ENCODE peak calls at places on chromosomes 1 and 21, in seven cellular contexts. O is endothelial cell, C is progenitor cell of endocrine pancreas, G is mucosa of descending colon, P is A549, L is GM13976, B is fibroblast of mammary gland. Y is an unnamed sample.

GRCh38 chr1:23178931-23179330 is 10.3 kb upstream of the LUZP1 start:
- DNase-seq in O (peak), C (no peak), G (no peak), P (peak), L (no peak), B (peak), Y (no peak)

GRCh38 chr1:85611856-85612255 is 31.3 kb downstream of the CCN1 start:
- DNase-seq in O (no peak), C (no peak), G (peak), P (peak), L (no peak), B (peak), Y (no peak)

GRCh38 chr1:222171005-222171404 is 376.9 kb downstream of the HHIPL2 start:
- DNase-seq in O (no peak), C (no peak), G (peak), P (peak), L (peak), B (peak), Y (no peak)

GRCh38 chr1:41274827-41275519 is 32.9 kb upstream of the SCMH1 start:
- DNase-seq in O (no peak), C (no peak), G (peak), P (no peak), L (no peak), B (peak), Y (no peak)

GRCh38 chr1:158121604-158122254 is 59.0 kb upstream of the CD1D start:
- DNase-seq in O (peak), C (peak), G (peak), P (peak), L (peak), B (peak), Y (no peak)

GRCh38 chr1:117605164-117605810 is 561 bp upstream of the TENT5C start:
- DNase-seq in O (no peak), C (no peak), G (peak), P (no peak), L (no peak), B (no peak), Y (no peak)

GRCh38 chr1:29317063-29317915 is 81.0 kb downstream of the PTPRU start:
- DNase-seq in O (no peak), C (no peak), G (no peak), P (no peak), L (no peak), B (no peak), Y (no peak)

GRCh38 chr21:45579383-45580180 is 37.3 kb upstream of the SLC19A1 start:
- DNase-seq in O (no peak), C (no peak), G (no peak), P (no peak), L (peak), B (no peak), Y (peak)

GRCh38 chr1:35777109-35777508 is 7.3 kb upstream of the CLSPN start:
- DNase-seq in O (no peak), C (no peak), G (no peak), P (no peak), L (no peak), B (no peak), Y (no peak)

GRCh38 chr1:210072129-210072528 is 134.1 kb downstream of the SYT14 start:
- DNase-seq in O (no peak), C (no peak), G (no peak), P (no peak), L (no peak), B (peak), Y (no peak)

GRCh38 chr1:201719812-201720521 is 109.0 kb upstream of the IPO9 start:
- DNase-seq in O (no peak), C (no peak), G (peak), P (no peak), L (no peak), B (peak), Y (no peak)

GRCh38 chr1:19336543-19336942 is 24.4 kb downstream of the SLC66A1 start:
- DNase-seq in O (no peak), C (no peak), G (no peak), P (no peak), L (no peak), B (peak), Y (no peak)

GRCh38 chr1:205321109-205321958 is at the start of gene NUAK2:
- DNase-seq in O (peak), C (peak), G (peak), P (peak), L (peak), B (peak), Y (peak)
- TF ChIP-seq CTCF in O (no peak), C (peak), G (no peak), P (no peak), L (peak), B (no peak), Y (no peak)

DNA sequence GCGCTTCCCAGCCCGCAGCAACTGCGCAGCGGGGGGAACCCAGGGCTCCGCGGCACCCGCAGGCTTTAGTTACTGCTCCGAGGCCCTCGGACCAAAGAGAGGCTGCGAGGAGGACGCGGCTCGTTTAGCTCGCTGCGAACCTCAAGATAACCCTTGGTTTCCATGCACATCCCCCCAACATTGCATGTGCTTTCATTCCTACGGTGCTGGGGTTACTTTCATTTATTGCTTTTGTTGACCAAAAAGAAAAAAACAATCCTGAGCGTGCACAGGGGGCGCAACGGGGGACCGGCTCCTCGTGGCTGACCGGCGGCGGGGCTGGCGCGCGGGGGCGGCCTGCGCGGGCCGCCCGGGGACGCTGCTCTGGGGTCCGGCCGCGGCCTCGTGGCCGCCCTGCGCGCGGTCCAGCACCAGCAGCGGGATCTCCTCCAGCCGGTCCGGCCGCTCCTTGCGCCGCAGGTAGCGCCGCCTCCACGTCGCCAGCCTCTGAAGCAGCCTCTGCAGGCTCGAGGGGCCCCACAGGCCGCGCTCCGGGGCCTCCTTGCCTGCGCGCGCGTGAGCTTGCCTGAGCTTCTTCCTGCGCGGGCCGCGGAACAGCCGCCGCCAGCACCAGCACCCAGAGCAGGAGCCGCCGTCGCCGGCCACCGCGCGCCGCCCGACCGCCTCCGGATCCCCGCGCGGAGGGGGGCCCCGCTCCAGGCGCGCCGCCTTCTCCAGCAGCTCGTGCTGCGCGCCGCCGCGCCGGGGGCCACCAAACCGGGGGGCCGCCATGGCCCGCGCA is 77.4 kb downstream of the DESI2 start:
- DNase-seq in O (peak), C (peak), G (peak), P (peak), L (peak), B (peak), Y (no peak)
- TF ChIP-seq CTCF in O (no peak), C (peak), G (no peak), P (no peak), L (no peak), B (no peak), Y (no peak)

GRCh38 chr1:234114648-234115307 is 210.3 kb downstream of the SLC35F3 start:
- DNase-seq in O (peak), C (no peak), G (peak), P (peak), L (peak), B (peak), Y (no peak)

GRCh38 chr1:234107416-234108021 is 203.0 kb downstream of the SLC35F3 start:
- DNase-seq in O (no peak), C (no peak), G (no peak), P (peak), L (no peak), B (no peak), Y (no peak)

GRCh38 chr1:234108921-234109320 is 204.4 kb downstream of the SLC35F3 start:
- DNase-seq in O (no peak), C (no peak), G (no peak), P (peak), L (no peak), B (no peak), Y (no peak)

GRCh38 chr1:234109840-234110239 is 205.4 kb downstream of the SLC35F3 start:
- DNase-seq in O (no peak), C (no peak), G (no peak), P (no peak), L (no peak), B (no peak), Y (no peak)

DNA sequence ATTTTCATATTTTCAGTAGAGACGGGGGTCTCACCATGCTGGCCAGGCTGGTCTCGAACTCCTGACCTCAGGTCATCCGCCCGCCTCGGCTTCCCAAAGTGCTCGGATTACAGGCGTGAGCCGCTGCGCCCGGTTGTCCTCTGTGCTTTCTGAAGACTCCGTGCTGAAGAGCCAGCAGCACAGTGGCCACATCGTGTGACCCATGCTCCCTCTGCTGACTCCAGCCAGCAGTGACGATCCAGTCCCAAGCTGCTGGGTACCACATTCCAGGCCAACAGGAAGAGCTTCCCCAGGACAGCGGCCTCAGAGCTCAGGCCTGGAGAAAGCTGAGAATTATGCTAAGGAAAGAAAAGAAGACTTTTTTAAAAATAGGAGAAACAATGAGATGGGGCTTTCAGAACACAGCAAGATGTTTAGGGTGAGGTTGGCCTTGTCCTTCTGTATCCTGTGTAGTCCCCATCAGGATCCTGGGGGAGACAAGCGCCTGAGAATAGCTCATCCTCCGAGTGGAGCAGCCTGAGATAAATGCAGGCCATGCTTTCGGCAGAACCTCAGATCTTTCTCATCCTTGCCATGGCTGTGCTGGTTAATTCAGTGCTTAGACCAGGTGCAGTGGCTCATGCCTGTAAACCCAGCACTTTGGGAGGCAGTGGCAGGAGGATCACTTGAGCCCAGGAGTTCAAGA is 207.1 kb downstream of the SLC35F3 start:
- DNase-seq in O (peak), C (peak), G (no peak), P (peak), L (no peak), B (no peak), Y (no peak)
- TF ChIP-seq CTCF in O (no peak), C (peak), G (no peak), P (peak), L (no peak), B (no peak), Y (no peak)

DNA sequence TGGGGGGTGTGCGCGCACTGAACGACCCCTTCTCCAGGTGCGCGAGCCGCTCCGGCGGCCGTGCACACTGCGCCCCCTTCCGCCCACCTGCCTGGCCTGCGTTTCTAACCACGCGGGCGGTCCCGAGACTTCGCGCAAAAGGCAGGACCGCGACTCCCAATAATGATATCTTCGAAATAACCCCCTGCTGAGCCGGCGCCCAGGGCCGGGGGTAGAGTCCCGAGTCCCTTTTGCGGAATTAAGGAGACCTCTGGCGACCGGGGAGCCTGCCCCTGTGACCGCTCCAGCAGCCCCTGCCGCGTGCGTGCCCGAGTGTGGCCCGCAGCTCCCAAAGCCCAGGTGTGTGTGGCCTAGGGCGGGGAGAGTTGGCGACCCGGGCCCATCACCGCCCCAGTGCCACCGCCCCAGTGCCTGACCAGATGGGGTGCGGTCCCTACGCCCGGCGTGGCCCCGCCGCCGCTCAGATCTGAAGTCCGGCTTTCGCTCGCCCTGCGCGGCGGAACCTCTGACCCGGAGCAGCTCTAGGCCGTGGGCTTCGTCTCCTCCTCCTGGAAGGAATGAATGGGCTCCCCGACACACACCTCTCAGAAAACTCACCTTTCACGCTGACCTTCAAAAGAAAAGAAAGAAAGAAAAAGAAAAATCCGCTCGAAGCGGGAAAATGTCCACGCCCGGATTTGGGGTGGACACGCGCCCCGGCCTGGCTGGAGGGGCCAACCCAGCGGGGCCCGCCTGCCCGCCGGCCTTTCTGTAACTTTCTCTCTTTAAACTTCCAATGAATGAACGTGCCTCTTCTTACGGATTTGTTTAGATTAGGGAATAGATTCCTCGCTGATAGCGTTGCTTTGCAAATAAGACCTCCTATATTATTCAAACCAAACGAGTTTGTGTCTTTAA is 5.5 kb upstream of the SIM2 start:
- DNase-seq in O (peak), C (no peak), G (no peak), P (no peak), L (peak), B (no peak), Y (no peak)
- TF ChIP-seq CTCF in O (peak), C (peak), G (no peak), P (no peak), L (peak), B (no peak), Y (no peak)

DNA sequence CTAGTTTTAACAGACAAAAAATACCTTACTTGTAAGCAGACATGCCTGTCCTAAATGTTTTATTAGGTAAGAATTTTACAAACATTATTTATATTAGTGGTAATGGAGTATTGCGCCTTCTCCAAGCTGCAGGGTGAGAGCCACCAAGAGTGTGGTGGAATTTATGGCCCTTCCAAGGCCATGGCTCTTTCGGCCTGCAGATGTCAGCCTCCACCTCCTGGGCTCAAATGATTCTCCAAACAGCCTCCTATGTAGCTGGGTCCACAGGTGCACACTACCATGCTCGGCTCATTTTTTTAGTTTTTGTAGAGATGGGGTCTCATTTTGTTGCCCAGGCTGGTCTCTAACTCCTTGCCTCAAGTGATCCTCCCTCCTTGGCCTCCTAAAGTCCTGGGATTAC is 56.3 kb downstream of the ITGB3BP start:
- DNase-seq in O (no peak), C (no peak), G (no peak), P (peak), L (no peak), B (no peak), Y (no peak)
- TF ChIP-seq CTCF in O (no peak), C (no peak), G (no peak), P (no peak), L (no peak), B (no peak), Y (no peak)

Y was measured in omental fat pad.